ENCODE peak calls at places on chromosomes 2 and 18, in eight cellular contexts. One of them, this sample, is unnamed.

GRCh38 chr18:60554961-60555360 is 182.4 kb upstream of the MC4R start:
- DNase-seq in A549: no peak
- DNase-seq in activated T-cell treated with anti-CD3 and anti-CD28 coated beads, Interleukin-2, amount 50 U/mL, for 72 hours: no peak
- DNase-seq in stimulated activated CD8-positive, alpha-beta memory T cell treated with anti-CD3 and anti-CD28 coated beads, Interleukin-15, amount 100 ng/mL, for 24 hours: no peak
- DNase-seq in stimulated activated CD4-positive, alpha-beta T cell treated with anti-CD3 and anti-CD28 coated beads, TNF-alpha, amount 100 ng/mL, for 4 hours: no peak
- DNase-seq in kidney epithelial cell: no peak
- DNase-seq in NCI-H1092: peak
- DNase-seq in ACHN: no peak
- DNase-seq in this sample: no peak

GRCh38 chr2:231162036-231162345 is 36.4 kb upstream of the ARMC9 start:
- DNase-seq in A549: no peak
- DNase-seq in activated T-cell treated with anti-CD3 and anti-CD28 coated beads, Interleukin-2, amount 50 U/mL, for 72 hours: no peak
- DNase-seq in stimulated activated CD8-positive, alpha-beta memory T cell treated with anti-CD3 and anti-CD28 coated beads, Interleukin-15, amount 100 ng/mL, for 24 hours: no peak
- DNase-seq in stimulated activated CD4-positive, alpha-beta T cell treated with anti-CD3 and anti-CD28 coated beads, TNF-alpha, amount 100 ng/mL, for 4 hours: no peak
- DNase-seq in kidney epithelial cell: peak
- DNase-seq in NCI-H1092: no peak
- DNase-seq in ACHN: peak
- DNase-seq in this sample: peak

GRCh38 chr18:47050468-47050867 is 15.0 kb upstream of the ELOA2 start:
- DNase-seq in A549: no peak
- DNase-seq in activated T-cell treated with anti-CD3 and anti-CD28 coated beads, Interleukin-2, amount 50 U/mL, for 72 hours: peak
- DNase-seq in stimulated activated CD8-positive, alpha-beta memory T cell treated with anti-CD3 and anti-CD28 coated beads, Interleukin-15, amount 100 ng/mL, for 24 hours: no peak
- DNase-seq in stimulated activated CD4-positive, alpha-beta T cell treated with anti-CD3 and anti-CD28 coated beads, TNF-alpha, amount 100 ng/mL, for 4 hours: no peak
- DNase-seq in kidney epithelial cell: peak
- DNase-seq in NCI-H1092: peak
- DNase-seq in ACHN: peak
- DNase-seq in this sample: peak

GRCh38 chr2:224971214-224971613 is 71.1 kb downstream of the DOCK10 start:
- DNase-seq in A549: no peak
- DNase-seq in activated T-cell treated with anti-CD3 and anti-CD28 coated beads, Interleukin-2, amount 50 U/mL, for 72 hours: peak
- DNase-seq in stimulated activated CD8-positive, alpha-beta memory T cell treated with anti-CD3 and anti-CD28 coated beads, Interleukin-15, amount 100 ng/mL, for 24 hours: no peak
- DNase-seq in stimulated activated CD4-positive, alpha-beta T cell treated with anti-CD3 and anti-CD28 coated beads, TNF-alpha, amount 100 ng/mL, for 4 hours: no peak
- DNase-seq in kidney epithelial cell: no peak
- DNase-seq in NCI-H1092: no peak
- DNase-seq in ACHN: no peak
- DNase-seq in this sample: no peak

GRCh38 chr2:70418514-70418913 is 116.6 kb upstream of the FAM136A start:
- DNase-seq in A549: no peak
- DNase-seq in activated T-cell treated with anti-CD3 and anti-CD28 coated beads, Interleukin-2, amount 50 U/mL, for 72 hours: no peak
- DNase-seq in stimulated activated CD8-positive, alpha-beta memory T cell treated with anti-CD3 and anti-CD28 coated beads, Interleukin-15, amount 100 ng/mL, for 24 hours: no peak
- DNase-seq in stimulated activated CD4-positive, alpha-beta T cell treated with anti-CD3 and anti-CD28 coated beads, TNF-alpha, amount 100 ng/mL, for 4 hours: no peak
- DNase-seq in kidney epithelial cell: no peak
- DNase-seq in NCI-H1092: no peak
- DNase-seq in ACHN: no peak
- DNase-seq in this sample: no peak

GRCh38 chr2:3449106-3449505 is 69.6 kb downstream of the TRAPPC12 start:
- DNase-seq in A549: no peak
- DNase-seq in activated T-cell treated with anti-CD3 and anti-CD28 coated beads, Interleukin-2, amount 50 U/mL, for 72 hours: no peak
- DNase-seq in stimulated activated CD8-positive, alpha-beta memory T cell treated with anti-CD3 and anti-CD28 coated beads, Interleukin-15, amount 100 ng/mL, for 24 hours: no peak
- DNase-seq in stimulated activated CD4-positive, alpha-beta T cell treated with anti-CD3 and anti-CD28 coated beads, TNF-alpha, amount 100 ng/mL, for 4 hours: no peak
- DNase-seq in kidney epithelial cell: no peak
- DNase-seq in NCI-H1092: no peak
- DNase-seq in ACHN: no peak
- DNase-seq in this sample: no peak

GRCh38 chr2:59312022-59312421 is 1070.9 kb upstream of the FANCL start:
- DNase-seq in A549: no peak
- DNase-seq in activated T-cell treated with anti-CD3 and anti-CD28 coated beads, Interleukin-2, amount 50 U/mL, for 72 hours: no peak
- DNase-seq in stimulated activated CD8-positive, alpha-beta memory T cell treated with anti-CD3 and anti-CD28 coated beads, Interleukin-15, amount 100 ng/mL, for 24 hours: no peak
- DNase-seq in stimulated activated CD4-positive, alpha-beta T cell treated with anti-CD3 and anti-CD28 coated beads, TNF-alpha, amount 100 ng/mL, for 4 hours: no peak
- DNase-seq in kidney epithelial cell: no peak
- DNase-seq in NCI-H1092: no peak
- DNase-seq in ACHN: no peak
- DNase-seq in this sample: no peak

GRCh38 chr2:47208852-47209606 is 53.9 kb upstream of the STPG4 start:
- DNase-seq in A549: no peak
- DNase-seq in activated T-cell treated with anti-CD3 and anti-CD28 coated beads, Interleukin-2, amount 50 U/mL, for 72 hours: no peak
- DNase-seq in stimulated activated CD8-positive, alpha-beta memory T cell treated with anti-CD3 and anti-CD28 coated beads, Interleukin-15, amount 100 ng/mL, for 24 hours: no peak
- DNase-seq in stimulated activated CD4-positive, alpha-beta T cell treated with anti-CD3 and anti-CD28 coated beads, TNF-alpha, amount 100 ng/mL, for 4 hours: no peak
- DNase-seq in kidney epithelial cell: no peak
- DNase-seq in NCI-H1092: no peak
- DNase-seq in ACHN: no peak
- DNase-seq in this sample: no peak

GRCh38 chr2:45344071-45344470 is 267.0 kb downstream of the SRBD1 start:
- DNase-seq in A549: no peak
- DNase-seq in activated T-cell treated with anti-CD3 and anti-CD28 coated beads, Interleukin-2, amount 50 U/mL, for 72 hours: no peak
- DNase-seq in stimulated activated CD8-positive, alpha-beta memory T cell treated with anti-CD3 and anti-CD28 coated beads, Interleukin-15, amount 100 ng/mL, for 24 hours: no peak
- DNase-seq in stimulated activated CD4-positive, alpha-beta T cell treated with anti-CD3 and anti-CD28 coated beads, TNF-alpha, amount 100 ng/mL, for 4 hours: no peak
- DNase-seq in kidney epithelial cell: no peak
- DNase-seq in NCI-H1092: no peak
- DNase-seq in ACHN: no peak
- DNase-seq in this sample: no peak

GRCh38 chr2:47070920-47071824 is 83.9 kb downstream of the STPG4 start:
- DNase-seq in A549: no peak
- DNase-seq in activated T-cell treated with anti-CD3 and anti-CD28 coated beads, Interleukin-2, amount 50 U/mL, for 72 hours: peak
- DNase-seq in stimulated activated CD8-positive, alpha-beta memory T cell treated with anti-CD3 and anti-CD28 coated beads, Interleukin-15, amount 100 ng/mL, for 24 hours: no peak
- DNase-seq in stimulated activated CD4-positive, alpha-beta T cell treated with anti-CD3 and anti-CD28 coated beads, TNF-alpha, amount 100 ng/mL, for 4 hours: no peak
- DNase-seq in kidney epithelial cell: peak
- DNase-seq in NCI-H1092: no peak
- DNase-seq in ACHN: peak
- DNase-seq in this sample: no peak

GRCh38 chr2:43174368-43175186 is 51.8 kb downstream of the ZFP36L2 start:
- DNase-seq in A549: no peak
- DNase-seq in activated T-cell treated with anti-CD3 and anti-CD28 coated beads, Interleukin-2, amount 50 U/mL, for 72 hours: peak
- DNase-seq in stimulated activated CD8-positive, alpha-beta memory T cell treated with anti-CD3 and anti-CD28 coated beads, Interleukin-15, amount 100 ng/mL, for 24 hours: no peak
- DNase-seq in stimulated activated CD4-positive, alpha-beta T cell treated with anti-CD3 and anti-CD28 coated beads, TNF-alpha, amount 100 ng/mL, for 4 hours: peak
- DNase-seq in kidney epithelial cell: no peak
- DNase-seq in NCI-H1092: no peak
- DNase-seq in ACHN: no peak
- DNase-seq in this sample: no peak

GRCh38 chr18:69432847-69433246 is 32.2 kb downstream of the DOK6 start:
- DNase-seq in A549: no peak
- DNase-seq in activated T-cell treated with anti-CD3 and anti-CD28 coated beads, Interleukin-2, amount 50 U/mL, for 72 hours: no peak
- DNase-seq in stimulated activated CD8-positive, alpha-beta memory T cell treated with anti-CD3 and anti-CD28 coated beads, Interleukin-15, amount 100 ng/mL, for 24 hours: no peak
- DNase-seq in stimulated activated CD4-positive, alpha-beta T cell treated with anti-CD3 and anti-CD28 coated beads, TNF-alpha, amount 100 ng/mL, for 4 hours: no peak
- DNase-seq in kidney epithelial cell: no peak
- DNase-seq in NCI-H1092: no peak
- DNase-seq in ACHN: no peak
- DNase-seq in this sample: no peak

GRCh38 chr2:163664610-163665009 is 71.2 kb downstream of the FIGN start:
- DNase-seq in A549: no peak
- DNase-seq in activated T-cell treated with anti-CD3 and anti-CD28 coated beads, Interleukin-2, amount 50 U/mL, for 72 hours: no peak
- DNase-seq in stimulated activated CD8-positive, alpha-beta memory T cell treated with anti-CD3 and anti-CD28 coated beads, Interleukin-15, amount 100 ng/mL, for 24 hours: no peak
- DNase-seq in stimulated activated CD4-positive, alpha-beta T cell treated with anti-CD3 and anti-CD28 coated beads, TNF-alpha, amount 100 ng/mL, for 4 hours: no peak
- DNase-seq in kidney epithelial cell: peak
- DNase-seq in NCI-H1092: no peak
- DNase-seq in ACHN: peak
- DNase-seq in this sample: peak

GRCh38 chr2:137178955-137179377 is 413.6 kb downstream of the THSD7B start:
- DNase-seq in A549: no peak
- DNase-seq in activated T-cell treated with anti-CD3 and anti-CD28 coated beads, Interleukin-2, amount 50 U/mL, for 72 hours: no peak
- DNase-seq in stimulated activated CD8-positive, alpha-beta memory T cell treated with anti-CD3 and anti-CD28 coated beads, Interleukin-15, amount 100 ng/mL, for 24 hours: no peak
- DNase-seq in stimulated activated CD4-positive, alpha-beta T cell treated with anti-CD3 and anti-CD28 coated beads, TNF-alpha, amount 100 ng/mL, for 4 hours: no peak
- DNase-seq in kidney epithelial cell: no peak
- DNase-seq in NCI-H1092: no peak
- DNase-seq in ACHN: peak
- DNase-seq in this sample: no peak

GRCh38 chr18:46950064-46950656 is 32.8 kb downstream of the KATNAL2 start:
- DNase-seq in A549: no peak
- DNase-seq in activated T-cell treated with anti-CD3 and anti-CD28 coated beads, Interleukin-2, amount 50 U/mL, for 72 hours: no peak
- DNase-seq in stimulated activated CD8-positive, alpha-beta memory T cell treated with anti-CD3 and anti-CD28 coated beads, Interleukin-15, amount 100 ng/mL, for 24 hours: no peak
- DNase-seq in stimulated activated CD4-positive, alpha-beta T cell treated with anti-CD3 and anti-CD28 coated beads, TNF-alpha, amount 100 ng/mL, for 4 hours: no peak
- DNase-seq in kidney epithelial cell: no peak
- DNase-seq in NCI-H1092: peak
- DNase-seq in ACHN: peak
- DNase-seq in this sample: no peak

GRCh38 chr2:46363535-46364170 is 66.4 kb downstream of the EPAS1 start:
- DNase-seq in A549: no peak
- DNase-seq in activated T-cell treated with anti-CD3 and anti-CD28 coated beads, Interleukin-2, amount 50 U/mL, for 72 hours: peak
- DNase-seq in stimulated activated CD8-positive, alpha-beta memory T cell treated with anti-CD3 and anti-CD28 coated beads, Interleukin-15, amount 100 ng/mL, for 24 hours: no peak
- DNase-seq in stimulated activated CD4-positive, alpha-beta T cell treated with anti-CD3 and anti-CD28 coated beads, TNF-alpha, amount 100 ng/mL, for 4 hours: no peak
- DNase-seq in kidney epithelial cell: no peak
- DNase-seq in NCI-H1092: no peak
- DNase-seq in ACHN: no peak
- DNase-seq in this sample: peak

GRCh38 chr2:241803387-241804325 is 5.3 kb upstream of the NEU4 start:
- DNase-seq in A549: no peak
- DNase-seq in activated T-cell treated with anti-CD3 and anti-CD28 coated beads, Interleukin-2, amount 50 U/mL, for 72 hours: peak
- DNase-seq in stimulated activated CD8-positive, alpha-beta memory T cell treated with anti-CD3 and anti-CD28 coated beads, Interleukin-15, amount 100 ng/mL, for 24 hours: no peak
- DNase-seq in stimulated activated CD4-positive, alpha-beta T cell treated with anti-CD3 and anti-CD28 coated beads, TNF-alpha, amount 100 ng/mL, for 4 hours: no peak
- DNase-seq in kidney epithelial cell: no peak
- DNase-seq in NCI-H1092: peak
- DNase-seq in ACHN: peak
- DNase-seq in this sample: peak

GRCh38 chr2:226761195-226761583 is 38.4 kb downstream of the IRS1 start:
- DNase-seq in A549: no peak
- DNase-seq in activated T-cell treated with anti-CD3 and anti-CD28 coated beads, Interleukin-2, amount 50 U/mL, for 72 hours: no peak
- DNase-seq in stimulated activated CD8-positive, alpha-beta memory T cell treated with anti-CD3 and anti-CD28 coated beads, Interleukin-15, amount 100 ng/mL, for 24 hours: no peak
- DNase-seq in stimulated activated CD4-positive, alpha-beta T cell treated with anti-CD3 and anti-CD28 coated beads, TNF-alpha, amount 100 ng/mL, for 4 hours: no peak
- DNase-seq in kidney epithelial cell: no peak
- DNase-seq in NCI-H1092: no peak
- DNase-seq in ACHN: no peak
- DNase-seq in this sample: no peak

GRCh38 chr18:28425886-28426285 is 249.0 kb upstream of the CDH2 start:
- DNase-seq in A549: no peak
- DNase-seq in activated T-cell treated with anti-CD3 and anti-CD28 coated beads, Interleukin-2, amount 50 U/mL, for 72 hours: no peak
- DNase-seq in stimulated activated CD8-positive, alpha-beta memory T cell treated with anti-CD3 and anti-CD28 coated beads, Interleukin-15, amount 100 ng/mL, for 24 hours: no peak
- DNase-seq in stimulated activated CD4-positive, alpha-beta T cell treated with anti-CD3 and anti-CD28 coated beads, TNF-alpha, amount 100 ng/mL, for 4 hours: no peak
- DNase-seq in kidney epithelial cell: no peak
- DNase-seq in NCI-H1092: no peak
- DNase-seq in ACHN: no peak
- DNase-seq in this sample: no peak

GRCh38 chr2:177325554-177325953 is 61.0 kb upstream of the NFE2L2 start:
- DNase-seq in A549: no peak
- DNase-seq in activated T-cell treated with anti-CD3 and anti-CD28 coated beads, Interleukin-2, amount 50 U/mL, for 72 hours: no peak
- DNase-seq in stimulated activated CD8-positive, alpha-beta memory T cell treated with anti-CD3 and anti-CD28 coated beads, Interleukin-15, amount 100 ng/mL, for 24 hours: no peak
- DNase-seq in stimulated activated CD4-positive, alpha-beta T cell treated with anti-CD3 and anti-CD28 coated beads, TNF-alpha, amount 100 ng/mL, for 4 hours: no peak
- DNase-seq in kidney epithelial cell: no peak
- DNase-seq in NCI-H1092: no peak
- DNase-seq in ACHN: peak
- DNase-seq in this sample: no peak

GRCh38 chr2:241629762-241630435 is 7.1 kb downstream of the THAP4 start:
- DNase-seq in A549: no peak
- DNase-seq in activated T-cell treated with anti-CD3 and anti-CD28 coated beads, Interleukin-2, amount 50 U/mL, for 72 hours: no peak
- DNase-seq in stimulated activated CD8-positive, alpha-beta memory T cell treated with anti-CD3 and anti-CD28 coated beads, Interleukin-15, amount 100 ng/mL, for 24 hours: no peak
- DNase-seq in stimulated activated CD4-positive, alpha-beta T cell treated with anti-CD3 and anti-CD28 coated beads, TNF-alpha, amount 100 ng/mL, for 4 hours: no peak
- DNase-seq in kidney epithelial cell: peak
- DNase-seq in NCI-H1092: no peak
- DNase-seq in ACHN: no peak
- DNase-seq in this sample: no peak